ENCODE peak calls at places on chromosome 6, in four cellular contexts. U is testis, E is GM13976, L is adrenal gland. D is an unnamed sample.

GRCh38 chr6:161009991-161010390 is 18.4 kb downstream of the MAP3K4 start:
- DNase-seq in L (no peak), U (no peak), E (no peak), D (no peak)

GRCh38 chr6:49233483-49233882 is 229.6 kb downstream of the MMUT start:
- DNase-seq in E (no peak), L (no peak), U (no peak), D (no peak)

GRCh38 chr6:96015321-96015790 is 418 bp upstream of the FUT9 start:
- DNase-seq in E (no peak), U (no peak), L (peak), D (no peak)

GRCh38 chr6:38687043-38687353 is 15.9 kb downstream of the GLO1 start:
- DNase-seq in E (no peak), L (no peak), U (peak), D (no peak)

GRCh38 chr6:1388081-1388926 is 1.1 kb upstream of the FOXF2 start:
- DNase-seq in E (peak), U (no peak), L (no peak), D (peak)

GRCh38 chr6:11785449-11785951 is 6.9 kb upstream of the ADTRP start:
- DNase-seq in L (no peak), U (no peak), E (peak), D (peak)

GRCh38 chr6:79810153-79810806 is 137.1 kb downstream of the ELOVL4 start:
- DNase-seq in E (no peak), U (no peak), L (no peak), D (no peak)

GRCh38 chr6:89021629-89022028 is 58.2 kb upstream of the RNGTT start:
- DNase-seq in E (no peak), U (no peak), L (no peak), D (no peak)

GRCh38 chr6:7960848-7961247 is 50.3 kb upstream of the TXNDC5 start:
- DNase-seq in U (no peak), E (peak), L (no peak), D (peak)

GRCh38 chr6:30965140-30965601 is 18.3 kb upstream of the MUC21 start:
- DNase-seq in E (no peak), U (no peak), L (no peak), D (no peak)

GRCh38 chr6:90631046-90631445 is 44.2 kb upstream of the MAP3K7 start:
- DNase-seq in L (no peak), E (no peak), U (no peak), D (no peak)

GRCh38 chr6:139402935-139403386 is 28.5 kb upstream of the CITED2 start:
- DNase-seq in U (no peak), L (no peak), E (no peak), D (no peak)

GRCh38 chr6:89834884-89835792 is 5.5 kb downstream of the CASP8AP2 start:
- DNase-seq in U (no peak), E (peak), L (no peak), D (peak)

GRCh38 chr6:158029668-158030230 is 48.1 kb downstream of the SYNJ2 start:
- DNase-seq in L (no peak), E (no peak), U (no peak), D (no peak)

GRCh38 chr6:125273965-125274364 is 27.8 kb downstream of the HDDC2 start:
- DNase-seq in L (peak), E (no peak), U (no peak), D (no peak)

GRCh38 chr6:96301023-96301422 is 220.6 kb upstream of the UFL1 start:
- DNase-seq in L (no peak), E (no peak), U (no peak), D (no peak)

GRCh38 chr6:105363100-105363754 is 39.7 kb downstream of the PREP start:
- DNase-seq in L (no peak), E (no peak), U (peak), D (no peak)

GRCh38 chr6:75349262-75349984 is 64.8 kb upstream of the TMEM30A start:
- DNase-seq in U (peak), E (peak), L (no peak), D (no peak)

GRCh38 chr6:78909391-78909790 is 42.0 kb downstream of the IRAK1BP1 start:
- DNase-seq in L (no peak), U (no peak), E (peak), D (peak)

GRCh38 chr6:26430787-26431186 is 9.5 kb upstream of the BTN3A3 start:
- DNase-seq in L (no peak), E (no peak), U (no peak), D (no peak)

GRCh38 chr6:107231243-107231642 is 115.9 kb upstream of the BEND3 start:
- DNase-seq in L (no peak), U (no peak), E (no peak), D (no peak)

GRCh38 chr6:3615391-3616380 is 135.8 kb downstream of the PXDC1 start:
- DNase-seq in U (no peak), L (no peak), E (no peak), D (no peak)

GRCh38 chr6:162337412-162337811 is 390.2 kb downstream of the PRKN start:
- DNase-seq in L (no peak), U (no peak), E (no peak), D (no peak)

GRCh38 chr6:108576724-108577123 is 16.0 kb downstream of the FOXO3 start:
- DNase-seq in L (no peak), E (no peak), U (no peak), D (no peak)

GRCh38 chr6:156719720-156720563 is 57.2 kb upstream of the ARID1B start:
- DNase-seq in U (peak), E (peak), L (peak), D (peak)

GRCh38 chr6:63573140-63573898 is 1.0 kb downstream of the LOC128125822 start:
- DNase-seq in L (peak), U (peak), E (peak), D (peak)

GRCh38 chr6:35747877-35748276 is 11.0 kb downstream of the ARMC12 start:
- DNase-seq in L (no peak), E (no peak), U (no peak), D (no peak)

GRCh38 chr6:43782764-43783513 is 12.9 kb downstream of the VEGFA start:
- DNase-seq in E (no peak), U (no peak), L (no peak), D (no peak)

GRCh38 chr6:44086931-44087574 is 40.2 kb downstream of the MRPL14 start:
- DNase-seq in U (no peak), L (peak), E (no peak), D (no peak)

GRCh38 chr6:45378324-45378926 is 691 bp upstream of the SUPT3H start:
- DNase-seq in L (no peak), U (peak), E (peak), D (peak)

GRCh38 chr6:45377555-45378323 is at the start of gene SUPT3H:
- DNase-seq in E (peak), L (peak), U (peak), D (peak)

GRCh38 chr6:45376310-45377040 is 1.3 kb downstream of the SUPT3H start:
- DNase-seq in E (no peak), L (no peak), U (no peak), D (no peak)

GRCh38 chr6:45375449-45375848 is 2.3 kb downstream of the SUPT3H start:
- DNase-seq in U (no peak), E (no peak), L (peak), D (no peak)

DNA sequence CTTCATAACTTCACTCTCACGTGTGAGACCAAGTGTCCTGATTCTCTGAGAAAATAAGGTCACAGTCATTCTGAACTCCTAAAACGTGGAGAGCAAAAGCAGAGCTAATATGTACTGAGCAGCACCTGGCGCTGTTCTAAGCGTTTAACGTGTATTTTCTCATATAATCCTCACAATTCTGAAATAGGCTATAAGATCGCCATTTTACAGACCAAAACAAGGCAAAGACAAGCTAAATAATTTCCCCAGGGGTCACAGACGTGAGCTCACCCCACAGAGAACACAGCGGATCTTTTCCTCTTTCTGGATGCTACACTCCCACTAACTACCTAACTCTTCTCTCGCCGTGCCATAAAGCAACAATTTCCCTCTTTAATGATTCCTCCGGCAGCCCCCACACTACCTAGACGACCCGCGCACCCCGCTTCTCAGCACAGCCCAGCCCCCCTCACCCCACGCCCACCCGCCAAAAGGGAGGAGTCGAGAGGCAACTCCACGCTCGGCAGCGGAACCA is 636 bp downstream of the SUPT3H start:
- DNase-seq in E (peak), U (no peak), L (no peak), D (no peak)
- TF ChIP-seq CTCF in E (no peak), U (no peak), L (no peak), D (no peak)

GRCh38 chr6:154504865-154505449 is 5.5 kb downstream of the CNKSR3 start:
- DNase-seq in E (no peak), U (no peak), L (no peak), D (no peak)
- TF ChIP-seq CTCF in E (no peak), U (no peak), L (no peak), D (no peak)

GRCh38 chr6:52098649-52099184 is 11.3 kb upstream of the PKHD1 start:
- DNase-seq in L (no peak), U (no peak), E (no peak), D (no peak)
- TF ChIP-seq CTCF in L (no peak), U (peak), E (no peak), D (no peak)

GRCh38 chr6:37127961-37128862 is 41.7 kb upstream of the PIM1 start:
- DNase-seq in U (no peak), L (no peak), E (no peak), D (no peak)
- TF ChIP-seq CTCF in U (no peak), L (no peak), E (no peak), D (no peak)

GRCh38 chr6:110884321-110884720 is 9.7 kb downstream of the AMD1 start:
- DNase-seq in L (no peak), U (no peak), E (no peak), D (no peak)

GRCh38 chr6:110882824-110883554 is 8.4 kb downstream of the AMD1 start:
- DNase-seq in E (no peak), L (no peak), U (no peak), D (no peak)

GRCh38 chr6:110880651-110881050 is 6.1 kb downstream of the AMD1 start:
- DNase-seq in L (no peak), E (no peak), U (no peak), D (no peak)

GRCh38 chr6:110878751-110879539 is 4.4 kb downstream of the AMD1 start:
- DNase-seq in E (peak), L (no peak), U (peak), D (no peak)

DNA sequence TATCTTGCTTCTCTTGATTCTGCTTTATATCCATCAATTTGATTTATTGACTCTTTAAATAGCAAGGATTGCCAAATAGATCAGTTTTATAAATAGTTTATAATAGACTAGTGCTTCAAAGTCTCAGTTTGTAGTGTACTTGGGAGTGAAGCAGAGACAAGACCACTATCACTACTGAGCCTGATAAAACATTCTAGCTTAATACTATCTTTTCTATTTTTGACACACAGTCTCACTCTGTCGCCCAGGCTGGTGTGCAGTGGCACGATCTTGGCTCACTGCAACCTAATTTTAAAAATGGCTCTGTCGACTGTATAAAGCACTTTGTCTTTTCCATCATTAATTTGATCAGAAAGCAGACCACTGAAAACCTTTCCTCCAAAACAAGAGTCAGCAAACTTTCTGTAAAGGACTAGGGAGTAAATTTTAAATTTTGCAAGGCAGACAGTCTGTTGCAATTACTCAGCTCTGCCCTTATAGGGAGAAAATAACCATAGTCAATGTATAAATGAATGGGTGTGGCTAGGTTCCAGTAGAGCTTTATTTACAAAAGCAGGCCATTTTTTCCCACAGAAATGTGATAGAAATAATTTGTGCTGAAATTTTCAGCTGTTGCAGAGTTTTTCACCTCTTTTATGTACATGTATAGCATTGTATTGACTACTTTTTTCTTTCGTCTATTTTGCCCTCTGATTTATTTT is 7.5 kb downstream of the AMD1 start:
- DNase-seq in E (no peak), L (no peak), U (no peak), D (no peak)
- TF ChIP-seq CTCF in E (no peak), L (no peak), U (no peak), D (no peak)

GRCh38 chr6:15997751-15998388 is 131.0 kb upstream of the MYLIP start:
- DNase-seq in U (no peak), E (no peak), L (no peak), D (no peak)

GRCh38 chr6:15994814-15995459 is 133.9 kb upstream of the MYLIP start:
- DNase-seq in L (peak), U (no peak), E (no peak), D (no peak)

GRCh38 chr6:15999201-15999600 is 129.7 kb upstream of the MYLIP start:
- DNase-seq in E (no peak), U (no peak), L (no peak), D (no peak)

GRCh38 chr6:15993716-15994228 is 135.1 kb upstream of the MYLIP start:
- DNase-seq in U (no peak), E (no peak), L (no peak), D (no peak)

GRCh38 chr6:15996030-15996429 is 132.9 kb upstream of the MYLIP start:
- DNase-seq in E (no peak), L (no peak), U (no peak), D (no peak)
- TF ChIP-seq CTCF in E (no peak), L (no peak), U (no peak), D (no peak)

D was measured in GM13977.